ENCODE peak calls at places on chromosomes 2 and 18, in five cellular contexts. P, I, F, Y and C are unnamed samples.

GRCh38 chr2:65129276-65129612 is 662 bp downstream of the RAB1A start:
- DNase-seq in Y (no peak), F (peak), P (no peak), I (no peak), C (no peak)

GRCh38 chr2:199431748-199432213 is 26.0 kb downstream of the SATB2 start:
- DNase-seq in P (no peak), F (no peak), I (no peak), Y (no peak), C (no peak)

GRCh38 chr2:98808546-98808945 is 77.6 kb upstream of the MGAT4A start:
- DNase-seq in Y (no peak), P (no peak), I (no peak), F (no peak), C (no peak)

GRCh38 chr2:177275041-177275440 is 10.5 kb upstream of the NFE2L2 start:
- DNase-seq in I (no peak), Y (no peak), P (no peak), F (no peak), C (no peak)

GRCh38 chr2:207041753-207042152 is 102.4 kb downstream of the CPO start:
- DNase-seq in F (no peak), I (no peak), P (no peak), Y (no peak), C (no peak)

GRCh38 chr2:105437708-105438103 is 38.9 kb upstream of the FHL2 start:
- DNase-seq in Y (no peak), F (no peak), P (no peak), I (no peak), C (no peak)

GRCh38 chr18:38367473-38367872 is 801.9 kb upstream of the CELF4 start:
- DNase-seq in P (no peak), Y (no peak), F (no peak), I (no peak), C (no peak)

GRCh38 chr18:76593838-76594237 is 98.8 kb upstream of the ZNF516 start:
- DNase-seq in Y (no peak), P (no peak), I (no peak), F (no peak), C (no peak)

GRCh38 chr2:232528746-232529445 is 2.9 kb downstream of the CHRND start:
- DNase-seq in Y (no peak), I (peak), P (no peak), F (peak), C (no peak)

GRCh38 chr2:24334245-24334633 is 26.1 kb downstream of the ITSN2 start:
- DNase-seq in I (no peak), Y (no peak), P (no peak), F (no peak), C (no peak)

GRCh38 chr2:167052825-167053224 is 164.5 kb downstream of the XIRP2 start:
- DNase-seq in I (no peak), P (no peak), Y (no peak), F (no peak), C (no peak)

GRCh38 chr2:73897934-73898333 is 5.1 kb downstream of the ACTG2 start:
- DNase-seq in P (no peak), F (no peak), I (no peak), Y (no peak), C (no peak)

GRCh38 chr2:223724831-223725230 is 112.6 kb downstream of the AP1S3 start:
- DNase-seq in I (no peak), Y (no peak), P (no peak), F (no peak), C (no peak)

GRCh38 chr2:7956126-7956689 is 725.6 kb upstream of the ID2 start:
- DNase-seq in F (no peak), Y (no peak), P (no peak), I (no peak), C (no peak)

GRCh38 chr2:27322301-27322765 is 564 bp downstream of the MPV17 start:
- DNase-seq in Y (no peak), P (peak), F (peak), I (peak), C (no peak)

GRCh38 chr2:203722411-203722810 is 16.0 kb downstream of the CD28 start:
- DNase-seq in I (no peak), Y (no peak), P (no peak), F (no peak), C (no peak)

GRCh38 chr18:59861963-59862819 is 37.6 kb upstream of the PMAIP1 start:
- DNase-seq in I (no peak), F (peak), P (no peak), Y (no peak), C (no peak)

GRCh38 chr2:217732995-217733394 is 269.8 kb downstream of the TNS1 start:
- DNase-seq in P (no peak), Y (no peak), F (no peak), I (no peak), C (no peak)

GRCh38 chr18:73279499-73279898 is 411.7 kb upstream of the NETO1 start:
- DNase-seq in I (no peak), Y (no peak), P (no peak), F (no peak), C (no peak)

GRCh38 chr2:211793783-211794182 is 744.8 kb downstream of the ERBB4 start:
- DNase-seq in Y (no peak), P (no peak), I (no peak), F (no peak), C (no peak)

GRCh38 chr2:20225294-20226151 is 593 bp upstream of the SDC1 start:
- DNase-seq in Y (no peak), I (no peak), F (no peak), P (peak), C (peak)

GRCh38 chr2:36497570-36498163 is 100.3 kb downstream of the FEZ2 start:
- DNase-seq in F (no peak), P (no peak), I (no peak), Y (no peak), C (no peak)

GRCh38 chr2:36500072-36500471 is 97.9 kb downstream of the FEZ2 start:
- DNase-seq in F (no peak), P (no peak), Y (no peak), I (no peak), C (no peak)

GRCh38 chr2:36502081-36502480 is 95.9 kb downstream of the FEZ2 start:
- DNase-seq in I (no peak), Y (no peak), F (no peak), P (no peak), C (no peak)

DNA sequence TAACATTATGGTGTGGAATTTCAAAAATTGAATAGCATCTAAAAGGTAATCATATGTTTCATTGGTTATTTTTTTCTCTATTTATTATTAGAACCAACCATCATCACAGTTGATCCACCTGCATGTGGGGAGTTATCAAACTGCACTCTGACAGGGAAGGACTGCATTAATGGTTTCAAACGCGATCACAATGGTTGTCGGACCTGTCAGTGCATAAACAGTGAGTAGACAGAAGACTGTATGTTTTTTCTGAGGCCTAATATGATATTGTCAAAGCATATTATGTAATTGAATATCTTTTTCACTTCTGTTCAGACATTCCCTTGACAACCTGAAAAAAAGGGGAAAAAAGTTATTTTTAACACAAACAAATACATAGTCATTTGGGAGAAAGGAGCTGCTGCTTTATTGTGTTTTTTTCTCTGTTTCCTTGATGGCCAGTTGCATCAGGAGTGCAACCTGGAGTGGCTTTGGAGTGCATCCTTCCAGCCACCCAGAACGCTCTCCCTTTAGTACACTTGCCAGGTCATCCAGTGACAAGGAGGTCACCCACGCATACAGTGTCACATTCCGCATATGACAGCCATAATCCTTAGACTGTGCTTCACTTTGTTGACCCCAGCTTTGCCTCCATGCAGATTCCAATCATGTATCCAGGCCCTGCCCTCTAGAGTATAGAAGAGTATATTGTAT is 98.7 kb downstream of the FEZ2 start:
- DNase-seq in P (no peak), F (no peak), Y (no peak), I (no peak), C (no peak)
- TF ChIP-seq CTCF in P (no peak), F (no peak), Y (no peak), I (no peak), C (no peak)

GRCh38 chr2:15594291-15595256 is 2.9 kb downstream of the DDX1 start:
- DNase-seq in I (no peak), Y (no peak), P (no peak), F (no peak), C (no peak)

GRCh38 chr2:15591373-15591691 is 336 bp upstream of the DDX1 start:
- DNase-seq in I (no peak), F (no peak), Y (no peak), P (no peak), C (no peak)

GRCh38 chr2:15593327-15593705 is 1.6 kb downstream of the DDX1 start:
- DNase-seq in F (no peak), Y (no peak), I (no peak), P (no peak), C (no peak)

GRCh38 chr2:15588329-15588919 is 3.2 kb upstream of the DDX1 start:
- DNase-seq in Y (peak), F (peak), P (peak), I (peak), C (peak)

DNA sequence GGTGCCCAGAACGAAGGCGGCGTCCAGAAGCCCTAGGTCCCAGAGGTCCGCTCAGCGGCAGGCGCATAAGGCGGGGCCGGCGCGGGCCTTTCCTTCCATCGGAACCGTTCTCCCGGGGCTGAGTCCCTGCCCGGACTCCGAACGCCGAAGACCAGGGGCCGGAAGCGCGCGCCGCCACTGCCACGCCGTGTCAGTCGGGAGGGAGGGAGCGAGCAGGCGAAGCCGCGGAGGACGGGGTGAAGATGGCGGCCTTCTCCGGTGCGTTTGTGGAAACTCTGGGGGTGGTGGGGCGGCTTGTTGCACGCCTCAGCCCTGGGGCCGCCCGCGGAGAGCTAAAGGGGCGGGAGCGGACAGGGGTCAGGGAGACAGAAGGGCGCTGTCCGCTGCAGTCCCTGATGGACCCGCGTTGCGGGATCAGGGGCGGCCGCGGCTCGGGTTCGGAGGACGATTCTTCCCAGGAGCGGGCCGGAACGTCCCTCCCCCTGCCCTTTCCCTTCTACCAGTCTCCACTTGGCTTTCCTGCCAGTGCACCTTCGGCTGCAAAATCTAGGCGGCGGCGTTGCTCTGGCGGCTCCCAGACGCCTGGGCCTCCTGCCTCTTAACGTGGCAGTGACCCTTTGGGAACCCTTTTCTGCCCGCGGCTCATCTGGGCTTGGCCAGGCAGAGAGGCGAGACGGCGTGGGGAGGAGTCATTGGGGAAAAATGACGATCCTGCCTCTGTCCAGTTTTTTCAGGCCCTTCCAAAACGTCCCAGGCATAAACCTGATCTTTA is at the start of gene DDX1:
- DNase-seq in F (peak), I (peak), P (peak), Y (peak), C (peak)
- TF ChIP-seq CTCF in F (no peak), I (no peak), P (no peak), Y (no peak), C (no peak)

DNA sequence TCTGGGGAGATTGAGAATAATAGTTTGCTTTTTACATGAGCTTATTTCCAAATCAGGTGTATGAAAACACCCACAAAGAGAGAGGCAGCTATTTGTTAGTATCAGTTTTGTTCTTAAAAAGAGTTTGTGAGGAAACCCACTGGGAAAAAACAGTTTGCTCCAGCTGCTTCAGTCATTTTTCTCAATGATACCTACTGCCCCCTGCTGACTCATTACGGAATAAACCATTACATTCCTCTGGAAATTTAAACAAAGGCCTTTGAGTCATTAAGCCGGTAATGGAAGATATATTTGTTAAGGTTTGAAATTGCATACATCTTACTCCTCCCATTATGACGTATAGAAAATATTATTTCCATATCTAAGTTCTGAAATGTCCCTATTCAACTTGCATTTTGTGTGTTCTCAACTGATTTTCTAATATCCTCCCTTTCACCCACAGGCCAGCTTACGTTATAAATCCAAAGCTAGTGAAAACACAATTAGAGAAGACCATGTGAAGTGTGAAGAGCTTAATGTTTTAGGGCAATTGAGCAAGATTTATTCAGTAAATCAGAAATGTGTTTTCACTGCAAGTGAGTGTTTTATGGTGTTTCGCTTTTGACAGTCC is 761.6 kb downstream of the DSC3 start:
- DNase-seq in I (no peak), F (peak), P (no peak), Y (no peak), C (no peak)
- TF ChIP-seq CTCF in I (peak), F (peak), P (peak), Y (no peak), C (peak)

DNA sequence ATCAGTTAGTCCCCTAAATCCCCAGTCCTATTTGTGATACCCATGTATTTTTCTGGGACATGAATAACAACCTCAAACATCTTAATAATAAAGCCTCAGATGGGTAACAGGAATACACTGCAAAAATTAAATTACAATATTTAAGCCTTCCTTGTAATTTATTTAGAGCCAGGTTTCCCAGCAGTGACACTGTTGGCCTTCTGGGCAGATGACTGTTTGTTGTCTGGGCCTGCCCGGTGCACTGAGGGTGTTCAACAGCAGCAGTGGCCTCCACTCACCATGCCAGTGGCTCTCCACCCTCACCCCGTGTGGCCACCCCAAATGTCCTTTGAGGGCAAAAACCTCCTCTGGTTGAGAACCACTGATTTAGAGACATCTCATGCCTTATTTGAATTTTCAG is 270.2 kb upstream of the SIX3 start:
- DNase-seq in I (no peak), Y (no peak), P (no peak), F (no peak), C (no peak)
- TF ChIP-seq CTCF in I (no peak), Y (no peak), P (no peak), F (no peak), C (no peak)

DNA sequence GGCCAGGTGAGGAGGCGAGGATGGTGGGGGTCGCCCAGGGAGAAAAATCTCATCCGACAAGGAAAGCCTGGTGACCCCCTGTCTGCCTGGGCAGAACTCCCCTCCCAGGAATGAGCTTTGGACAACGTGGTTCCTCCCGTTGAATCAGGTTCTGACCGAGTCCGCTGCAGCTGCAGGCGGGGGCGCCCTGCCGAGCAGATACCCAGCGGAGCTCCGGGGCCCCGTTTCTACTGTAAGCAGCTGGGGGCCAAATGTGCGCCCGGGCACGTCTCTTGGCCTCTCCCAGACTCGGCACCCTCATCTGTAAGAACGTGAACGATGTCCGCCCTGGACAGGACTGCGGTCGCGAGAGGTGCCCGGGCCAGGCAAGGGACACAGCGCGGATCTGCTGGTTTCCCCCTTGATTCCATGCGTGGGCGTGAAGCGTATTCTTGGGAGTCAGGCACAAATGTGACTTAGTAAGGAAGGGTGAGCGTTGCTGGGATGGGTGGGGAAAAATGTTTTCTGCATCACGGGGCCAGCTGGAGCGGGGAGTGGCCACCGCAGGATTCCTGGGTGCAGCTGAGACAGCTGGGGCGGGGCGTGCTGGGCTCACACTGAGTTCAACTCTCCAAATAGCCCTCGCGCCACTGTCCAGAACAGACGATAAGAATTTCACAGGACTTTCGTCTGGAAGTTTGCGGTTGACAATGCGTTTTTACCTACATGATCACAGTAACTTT is 20.2 kb upstream of the TUBB6 start:
- DNase-seq in F (no peak), Y (peak), P (no peak), I (peak), C (no peak)
- TF ChIP-seq CTCF in F (no peak), Y (no peak), P (no peak), I (no peak), C (no peak)